ENCODE peak calls at places on chromosomes 2 and 18, in six cellular contexts. B is epithelial cell of esophagus, T is HL-60, Y is foreskin fibroblast, I is endothelial cell, C is astrocyte of the spinal cord. K is an unnamed sample.

GRCh38 chr2:235592430-235592829 is 98.6 kb downstream of the AGAP1 start:
- DNase-seq in B (no peak), T (no peak), Y (no peak), I (no peak), C (peak; percentile 44), K (peak; percentile 18)

GRCh38 chr18:39199231-39199855 is 1633.7 kb upstream of the CELF4 start:
- DNase-seq in B (no peak), T (no peak), Y (no peak), I (no peak), C (peak; percentile 31), K (no peak)

GRCh38 chr2:176637497-176638166 is 368.4 kb downstream of the MTX2 start:
- DNase-seq in B (peak; percentile 21), T (no peak), Y (peak; percentile 29), I (peak; percentile 56), C (peak; percentile 45), K (peak; percentile 48)

GRCh38 chr2:95346738-95347671 is 49.9 kb downstream of the KCNIP3 start:
- DNase-seq in B (peak; percentile 9), T (no peak), Y (peak; percentile 22), I (peak; percentile 47), C (no peak), K (no peak)

GRCh38 chr2:113248997-113249770 is 29.5 kb downstream of the PAX8 start:
- DNase-seq in B (peak; percentile 84), T (no peak), Y (peak; percentile 66), I (peak; percentile 84), C (peak; percentile 82), K (peak; percentile 86)

GRCh38 chr18:32730068-32730467 is 42.8 kb downstream of the KLHL14 start:
- DNase-seq in B (no peak), T (no peak), Y (no peak), I (no peak), C (no peak), K (no peak)

GRCh38 chr2:127516031-127516430 is 10.3 kb downstream of the IWS1 start:
- DNase-seq in B (no peak), T (no peak), Y (no peak), I (no peak), C (peak; percentile 93), K (no peak)

GRCh38 chr2:4903676-4904348 is 788.4 kb upstream of the SOX11 start:
- DNase-seq in B (no peak), T (no peak), Y (no peak), I (no peak), C (no peak), K (no peak)

GRCh38 chr2:12502759-12503158 is 214.0 kb upstream of the TRIB2 start:
- DNase-seq in B (no peak), T (no peak), Y (no peak), I (no peak), C (peak; percentile 47), K (no peak)

GRCh38 chr2:48346124-48346536 is 183.8 kb upstream of the STON1 start:
- DNase-seq in B (no peak), T (no peak), Y (peak; percentile 89), I (no peak), C (peak; percentile 87), K (peak; percentile 73)

GRCh38 chr2:40213071-40213470 is 238.8 kb downstream of the SLC8A1 start:
- DNase-seq in B (peak; percentile 21), T (no peak), Y (peak; percentile 53), I (no peak), C (peak; percentile 56), K (peak; percentile 26)

GRCh38 chr2:233791883-233792329 is 13.8 kb downstream of the MROH2A start:
- DNase-seq in B (no peak), T (no peak), Y (no peak), I (no peak), C (no peak), K (no peak)

GRCh38 chr2:27720004-27720551 is 51.4 kb upstream of the MRPL33 start:
- DNase-seq in B (peak; percentile 97), T (peak; percentile 24), Y (peak; percentile 99), I (no peak), C (peak; percentile 94), K (peak; percentile 94)

GRCh38 chr2:108586631-108587030 is 52.4 kb downstream of the LIMS1 start:
- DNase-seq in B (no peak), T (no peak), Y (no peak), I (no peak), C (no peak), K (no peak)

GRCh38 chr2:17539993-17540812 is at the start of gene VSNL1:
- DNase-seq in B (peak; percentile 95), T (no peak), Y (peak; percentile 50), I (peak; percentile 94), C (peak; percentile 94), K (peak; percentile 94)

GRCh38 chr18:60090170-60090569 is 190.4 kb downstream of the PMAIP1 start:
- DNase-seq in B (peak; percentile 14), T (no peak), Y (no peak), I (no peak), C (no peak), K (no peak)

GRCh38 chr18:57789105-57789504 is 14.0 kb downstream of the ATP8B1 start:
- DNase-seq in B (peak; percentile 25), T (no peak), Y (peak; percentile 78), I (no peak), C (peak; percentile 76), K (no peak)

GRCh38 chr2:158797963-158798700 is 3.0 kb downstream of the DAPL1 start:
- DNase-seq in B (peak; percentile 79), T (no peak), Y (no peak), I (no peak), C (peak; percentile 8), K (peak; percentile 52)

GRCh38 chr2:85778646-85779364 is 25.0 kb downstream of the ATOH8 start:
- DNase-seq in B (no peak), T (no peak), Y (no peak), I (no peak), C (no peak), K (no peak)

GRCh38 chr2:31388736-31389135 is 25.8 kb downstream of the XDH start:
- DNase-seq in B (no peak), T (no peak), Y (no peak), I (no peak), C (no peak), K (no peak)

GRCh38 chr2:134932864-134933526 is 14.4 kb downstream of the CCNT2 start:
- DNase-seq in B (no peak), T (no peak), Y (no peak), I (no peak), C (no peak), K (no peak)

GRCh38 chr2:121237980-121238665 is 46.9 kb downstream of the TFCP2L1 start:
- DNase-seq in B (no peak), T (no peak), Y (no peak), I (no peak), C (peak; percentile 49), K (no peak)

GRCh38 chr2:70008290-70008689 is 46.9 kb upstream of the ASPRV1 start:
- DNase-seq in B (no peak), T (no peak), Y (no peak), I (no peak), C (no peak), K (no peak)

GRCh38 chr2:58195668-58196067 is 45.5 kb downstream of the FANCL start:
- DNase-seq in B (no peak), T (no peak), Y (no peak), I (no peak), C (no peak), K (peak; percentile 6)

GRCh38 chr2:50547521-50547920 is 484.4 kb downstream of the NRXN1 start:
- DNase-seq in B (peak; percentile 93), T (no peak), Y (no peak), I (no peak), C (no peak), K (no peak)

GRCh38 chr2:50546790-50547189 is 485.1 kb downstream of the NRXN1 start:
- DNase-seq in B (peak; percentile 94), T (no peak), Y (no peak), I (no peak), C (no peak), K (peak; percentile 79)

GRCh38 chr2:50551018-50551726 is 480.8 kb downstream of the NRXN1 start:
- DNase-seq in B (no peak), T (no peak), Y (no peak), I (no peak), C (no peak), K (no peak)

GRCh38 chr2:50556934-50557575 is 474.9 kb downstream of the NRXN1 start:
- DNase-seq in B (peak; percentile 52), T (no peak), Y (no peak), I (no peak), C (peak; percentile 71), K (peak; percentile 24)

GRCh38 chr2:50551868-50552267 is 480.1 kb downstream of the NRXN1 start:
- DNase-seq in B (no peak), T (no peak), Y (no peak), I (no peak), C (no peak), K (no peak)
- TF ChIP-seq CTCF in B (no peak), T (no peak), Y (no peak), I (no peak), C (no peak), K (no peak)

DNA sequence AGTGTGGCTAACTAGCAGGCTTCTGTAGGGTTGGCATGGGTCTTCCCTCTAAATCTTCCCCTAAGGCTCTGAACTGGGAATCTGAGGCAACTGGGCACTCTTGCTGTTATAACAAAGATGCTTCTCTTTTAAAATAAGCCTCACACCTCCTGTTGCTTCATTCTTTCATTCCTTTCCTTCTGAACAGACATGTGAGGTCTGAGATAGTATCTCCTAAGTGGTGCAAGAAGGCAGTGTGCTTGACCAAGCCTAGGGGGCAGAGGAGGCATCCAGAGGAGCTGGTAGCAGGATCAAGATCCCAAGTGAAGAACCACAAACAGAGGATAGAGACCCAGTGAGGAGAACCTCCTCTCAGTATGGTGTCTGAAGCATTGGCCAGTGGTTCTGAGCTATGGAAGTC is 90.9 kb downstream of the TTC27 start:
- DNase-seq in B (no peak), T (no peak), Y (no peak), I (no peak), C (no peak), K (no peak)
- TF ChIP-seq CTCF in B (no peak), T (no peak), Y (no peak), I (no peak), C (no peak), K (no peak)

GRCh38 chr2:237555560-237555959 is 10.8 kb upstream of the PRLH start:
- DNase-seq in B (no peak), T (no peak), Y (no peak), I (no peak), C (no peak), K (no peak)

GRCh38 chr2:237553959-237554358 is 12.4 kb upstream of the PRLH start:
- DNase-seq in B (no peak), T (no peak), Y (no peak), I (no peak), C (no peak), K (no peak)

GRCh38 chr2:237557633-237558015 is 8.8 kb upstream of the PRLH start:
- DNase-seq in B (no peak), T (no peak), Y (no peak), I (no peak), C (no peak), K (no peak)

GRCh38 chr2:237558918-237559645 is 7.3 kb upstream of the PRLH start:
- DNase-seq in B (peak; percentile 62), T (no peak), Y (peak; percentile 77), I (no peak), C (peak; percentile 58), K (peak; percentile 86)

GRCh38 chr2:237556773-237557632 is 9.4 kb upstream of the PRLH start:
- DNase-seq in B (no peak), T (no peak), Y (no peak), I (no peak), C (no peak), K (no peak)
- TF ChIP-seq CTCF in B (no peak), T (no peak), Y (no peak), I (no peak), C (no peak), K (no peak)

GRCh38 chr2:43192039-43192438 is 34.4 kb downstream of the ZFP36L2 start:
- DNase-seq in B (no peak), T (no peak), Y (no peak), I (no peak), C (no peak), K (no peak)
- TF ChIP-seq CTCF in B (peak; percentile 11), T (no peak), Y (peak; percentile 6), I (no peak), C (peak; percentile 34), K (peak; percentile 14)

K was measured in MCF 10A.